ENCODE peak calls at places on chromosomes 2 and 18, in six cellular contexts. R is transverse colon, Y is PC-3, E is astrocyte, V is upper lobe of right lung, C is adrenal gland. J is an unnamed sample.

GRCh38 chr2:174827371-174828369 is 63.4 kb upstream of the CHRNA1 start:
- DNase-seq in Y (peak; percentile 73), E (peak; percentile 51), C (no peak), R (no peak), V (no peak), J (no peak)

GRCh38 chr18:51125976-51126375 is 71.5 kb downstream of the MEX3C start:
- DNase-seq in E (no peak), Y (no peak), V (no peak), C (no peak), R (no peak), J (no peak)

GRCh38 chr2:83112863-83113262 is 1346.2 kb downstream of the SUCLG1 start:
- DNase-seq in R (no peak), V (no peak), C (no peak), Y (no peak), E (peak; percentile 3), J (no peak)

GRCh38 chr2:216683846-216684245 is 11.5 kb downstream of the IGFBP5 start:
- DNase-seq in R (peak; percentile 54), V (no peak), Y (no peak), C (peak; percentile 81), E (peak; percentile 70), J (no peak)

GRCh38 chr2:113848758-113849460 is 41.0 kb upstream of the ACTR3 start:
- DNase-seq in R (no peak), Y (peak; percentile 90), C (peak; percentile 51), V (no peak), E (peak; percentile 47), J (no peak)

GRCh38 chr18:58202406-58202730 is 158.3 kb downstream of the NEDD4L start:
- DNase-seq in Y (peak; percentile 78), E (peak; percentile 58), R (peak; percentile 46), C (no peak), V (no peak), J (no peak)

GRCh38 chr18:10514082-10514481 is 11.7 kb upstream of the NAPG start:
- DNase-seq in Y (no peak), E (no peak), V (no peak), R (no peak), C (no peak), J (no peak)

GRCh38 chr2:71609441-71609840 is 156.1 kb downstream of the DYSF start:
- DNase-seq in Y (peak; percentile 68), V (no peak), R (no peak), E (peak; percentile 41), C (peak; percentile 69), J (no peak)

GRCh38 chr2:199303814-199304213 is 153.9 kb downstream of the SATB2 start:
- DNase-seq in V (no peak), C (no peak), E (peak; percentile 100), Y (peak; percentile 95), R (no peak), J (no peak)

GRCh38 chr18:57881818-57882413 is 78.8 kb upstream of the ATP8B1 start:
- DNase-seq in R (peak; percentile 74), C (peak; percentile 58), Y (peak; percentile 76), V (peak; percentile 72), E (peak; percentile 56), J (peak; percentile 68)

GRCh38 chr2:84302513-84303412 is 156.3 kb downstream of the SUCLG1 start:
- DNase-seq in E (peak; percentile 11), V (no peak), Y (peak; percentile 74), R (peak; percentile 58), C (peak; percentile 42), J (no peak)

GRCh38 chr2:9184319-9184807 is 22.2 kb upstream of the ASAP2 start:
- DNase-seq in V (no peak), E (no peak), C (peak; percentile 10), Y (no peak), R (no peak), J (no peak)

GRCh38 chr2:9188823-9189222 is 17.8 kb upstream of the ASAP2 start:
- DNase-seq in E (no peak), V (no peak), R (no peak), C (peak; percentile 5), Y (no peak), J (no peak)

GRCh38 chr2:9189901-9190300 is 16.7 kb upstream of the ASAP2 start:
- DNase-seq in C (peak; percentile 9), Y (no peak), E (no peak), R (no peak), V (no peak), J (no peak)

GRCh38 chr2:9191044-9191481 is 15.5 kb upstream of the ASAP2 start:
- DNase-seq in C (peak; percentile 96), V (peak; percentile 73), E (peak; percentile 97), Y (no peak), R (peak; percentile 53), J (no peak)

GRCh38 chr2:9187620-9188214 is 18.9 kb upstream of the ASAP2 start:
- DNase-seq in V (no peak), R (no peak), C (peak; percentile 0), E (peak; percentile 58), Y (peak; percentile 72), J (no peak)
- H3K4me1 ChIP-seq in V (peaks cover 10% of the 10 kb centered on the region), R (peaks cover 14% of the 10 kb centered on the region), C (no peaks in the 10 kb centered on the region), E (peaks cover 17% of the 10 kb centered on the region), Y (peaks cover 21% of the 10 kb centered on the region), J (peaks cover 4% of the 10 kb centered on the region)

GRCh38 chr2:341017-341542 is 53.2 kb upstream of the ALKAL2 start:
- DNase-seq in C (no peak), V (no peak), R (no peak), E (no peak), Y (no peak), J (no peak)

GRCh38 chr2:341912-342311 is 54.0 kb upstream of the ALKAL2 start:
- DNase-seq in E (no peak), R (no peak), Y (no peak), V (no peak), C (no peak), J (no peak)

GRCh38 chr2:348517-348916 is 60.6 kb upstream of the ALKAL2 start:
- DNase-seq in E (peak; percentile 62), R (no peak), C (no peak), V (no peak), Y (no peak), J (no peak)

GRCh38 chr2:344811-345210 is 56.9 kb upstream of the ALKAL2 start:
- DNase-seq in Y (no peak), V (no peak), C (no peak), E (no peak), R (no peak), J (no peak)

GRCh38 chr2:343355-343754 is 55.5 kb upstream of the ALKAL2 start:
- DNase-seq in Y (no peak), R (no peak), V (no peak), E (no peak), C (no peak), J (no peak)
- H3K9me3 ChIP-seq in Y (no peaks in the 10 kb centered on the region), R (no peaks in the 10 kb centered on the region), V (no peaks in the 10 kb centered on the region), E (peaks cover 6% of the 10 kb centered on the region), C (no peaks in the 10 kb centered on the region), J (no peaks in the 10 kb centered on the region)

GRCh38 chr2:47127862-47128543 is 27.1 kb downstream of the STPG4 start:
- DNase-seq in E (no peak), V (no peak), Y (no peak), R (no peak), C (no peak), J (no peak)
- TF ChIP-seq CTCF in E (no peak), V (no peak), Y (peak; percentile 20), R (no peak), C (no peak), J (no peak)

GRCh38 chr2:3789246-3789645 is 85.9 kb downstream of the DCDC2C start:
- DNase-seq in R (no peak), Y (peak; percentile 48), E (no peak), V (no peak), C (no peak), J (no peak)

GRCh38 chr2:3784731-3785130 is 81.4 kb downstream of the DCDC2C start:
- DNase-seq in Y (peak; percentile 74), V (no peak), E (no peak), R (no peak), C (no peak), J (no peak)

GRCh38 chr2:3785220-3785889 is 82.0 kb downstream of the DCDC2C start:
- DNase-seq in R (no peak), V (no peak), C (no peak), Y (peak; percentile 87), E (no peak), J (no peak)

GRCh38 chr2:3787768-3788167 is 84.4 kb downstream of the DCDC2C start:
- DNase-seq in R (no peak), E (no peak), C (no peak), V (no peak), Y (no peak), J (no peak)

DNA sequence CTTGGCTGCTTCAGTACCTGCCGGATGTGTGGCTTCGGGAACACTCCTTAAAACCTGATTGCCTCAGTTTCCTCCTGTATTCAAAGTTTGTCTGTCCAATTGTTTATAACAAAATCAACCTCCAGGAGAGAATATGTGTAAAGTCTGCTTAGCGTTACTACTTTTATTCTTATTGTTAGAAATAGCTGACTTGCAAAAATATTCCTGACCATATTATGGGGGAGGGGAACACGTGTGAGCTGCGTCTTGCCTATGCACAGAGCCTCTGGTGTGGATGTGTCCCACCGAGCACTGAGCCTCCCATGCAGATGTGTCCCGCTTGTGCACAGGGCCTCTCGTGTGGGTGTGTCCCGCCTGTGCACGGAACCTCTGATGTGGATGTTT is 82.5 kb downstream of the DCDC2C start:
- DNase-seq in Y (no peak), R (no peak), C (no peak), E (no peak), V (no peak), J (no peak)
- H3K4me1 ChIP-seq in Y (peaks cover 31% of the 10 kb centered on the region), R (no peaks in the 10 kb centered on the region), C (no peaks in the 10 kb centered on the region), E (peaks cover 12% of the 10 kb centered on the region), V (no peaks in the 10 kb centered on the region), J (no peaks in the 10 kb centered on the region)

DNA sequence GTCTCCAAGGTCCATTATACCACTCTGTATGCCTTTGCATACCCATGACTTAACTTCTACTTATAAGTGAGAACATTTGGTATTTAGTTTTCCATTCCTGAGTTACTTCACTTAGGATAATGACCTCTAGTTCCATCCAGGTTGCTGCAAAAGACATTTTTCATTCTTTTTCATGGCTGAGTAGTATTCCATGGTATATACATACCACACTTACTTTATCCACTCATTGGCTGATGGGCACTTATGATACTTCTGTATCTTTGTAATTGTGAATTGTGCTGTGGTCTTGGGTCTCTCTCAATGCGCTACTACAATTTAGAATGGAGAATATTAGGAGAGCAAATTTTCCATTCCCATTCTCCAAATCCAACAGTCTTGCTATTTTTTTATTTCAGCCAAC is 76.4 kb downstream of the ZRANB3 start:
- DNase-seq in Y (no peak), R (no peak), V (no peak), E (no peak), C (no peak), J (no peak)
- H3K9me3 ChIP-seq in Y (peaks cover 5% of the 10 kb centered on the region), R (peaks cover 6% of the 10 kb centered on the region), V (peaks cover 16% of the 10 kb centered on the region), E (no peaks in the 10 kb centered on the region), C (peaks cover 7% of the 10 kb centered on the region), J (peaks cover 22% of the 10 kb centered on the region)

DNA sequence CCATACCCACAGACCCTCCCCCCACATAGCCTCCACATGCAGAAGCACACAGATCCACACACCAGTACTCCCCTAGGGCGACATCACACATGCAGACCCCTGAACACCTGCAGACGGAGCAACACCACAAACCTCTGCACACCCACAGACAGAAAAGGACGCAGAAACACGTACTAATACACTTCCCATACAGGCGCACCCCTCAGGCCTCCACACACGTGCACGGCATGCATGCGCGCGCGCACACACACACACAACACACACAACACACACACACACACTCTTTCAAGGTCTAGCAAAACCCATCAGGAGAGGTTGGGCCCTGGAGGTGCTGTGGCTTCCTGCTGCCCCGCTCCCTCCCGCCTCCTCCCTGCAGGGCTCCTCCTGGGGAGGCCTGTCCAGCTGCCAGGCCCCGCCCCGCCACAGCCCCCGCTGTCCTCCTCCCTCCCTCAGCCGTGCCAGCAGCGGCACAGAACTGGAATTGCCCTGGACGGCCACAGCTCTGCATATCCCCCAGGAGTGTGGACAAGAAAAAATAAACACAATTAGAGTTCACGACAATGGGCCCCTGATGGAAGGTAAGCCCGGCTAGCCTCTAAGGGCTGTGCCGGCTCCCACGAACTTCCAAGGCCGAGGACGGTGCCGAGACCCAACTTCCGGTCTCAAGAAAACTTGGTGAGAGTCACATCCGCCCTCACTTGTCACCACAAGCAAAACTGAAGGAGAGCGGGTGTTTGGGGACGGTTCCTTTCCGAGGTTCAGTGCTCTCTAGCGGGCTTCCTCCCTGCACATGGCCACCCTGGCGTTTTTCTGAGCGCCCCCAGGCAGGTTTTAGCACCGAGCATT is 6.8 kb downstream of the ZFP36L2 start:
- DNase-seq in R (peak; percentile 95), Y (peak; percentile 79), V (peak; percentile 96), C (peak; percentile 93), E (peak; percentile 78), J (peak; percentile 93)
- TF ChIP-seq CTCF in R (no peak), Y (peak; percentile 25), V (no peak), C (no peak), E (no peak), J (peak; percentile 5)